ENCODE peak calls at places on chromosomes 13 and 19, in six cellular contexts. K is brain microvascular endothelial cell; W is CD8-positive, alpha-beta T cell; O is BJ; U is H9; Y is mucosa of descending colon. E is an unnamed sample.

GRCh38 chr19:3098515-3099346 is 4.6 kb downstream of the GNA11 start:
- DNase-seq in K (no peak), W (no peak), O (no peak), U (no peak), Y (peak; percentile 71), E (peak; percentile 40)

GRCh38 chr19:34179066-34179465 is 6.8 kb downstream of the LSM14A start:
- DNase-seq in K (no peak), W (no peak), O (no peak), U (no peak), Y (no peak), E (no peak)

GRCh38 chr13:33277946-33278345 is 7.6 kb downstream of the STARD13 start:
- DNase-seq in K (no peak), W (no peak), O (no peak), U (no peak), Y (no peak), E (no peak)

GRCh38 chr19:623974-624373 is 9.4 kb downstream of the POLRMT start:
- DNase-seq in K (peak; percentile 99), W (no peak), O (peak; percentile 91), U (no peak), Y (no peak), E (peak; percentile 97)

GRCh38 chr13:73215807-73216206 is 157.0 kb downstream of the KLF5 start:
- DNase-seq in K (peak; percentile 18), W (no peak), O (peak; percentile 63), U (no peak), Y (no peak), E (peak; percentile 13)

GRCh38 chr19:51359294-51359693 is 6.9 kb downstream of the ETFB start:
- DNase-seq in K (peak; percentile 83), W (no peak), O (peak; percentile 46), U (no peak), Y (no peak), E (peak; percentile 91)

GRCh38 chr19:56110515-56111448 is 10.3 kb downstream of the ZNF787 start:
- DNase-seq in K (peak; percentile 7), W (no peak), O (no peak), U (no peak), Y (peak; percentile 78), E (peak; percentile 73)

GRCh38 chr19:17863520-17864182 is 3.9 kb downstream of the RPL18A start:
- DNase-seq in K (no peak), W (no peak), O (no peak), U (no peak), Y (no peak), E (no peak)

GRCh38 chr13:51764184-51765141 is 39.5 kb downstream of the DHRS12 start:
- DNase-seq in K (peak; percentile 78), W (peak; percentile 52), O (no peak), U (no peak), Y (peak; percentile 68), E (peak; percentile 88)

GRCh38 chr13:114140131-114140908 is 7.9 kb upstream of the RASA3 start:
- DNase-seq in K (no peak), W (peak; percentile 82), O (no peak), U (no peak), Y (peak; percentile 74), E (no peak)

GRCh38 chr13:28489536-28489935 is 5.4 kb downstream of the FLT1 start:
- DNase-seq in K (no peak), W (no peak), O (peak; percentile 41), U (no peak), Y (no peak), E (peak; percentile 76)

GRCh38 chr13:20968745-20969144 is 66.2 kb upstream of the XPO4 start:
- DNase-seq in K (no peak), W (no peak), O (no peak), U (no peak), Y (no peak), E (no peak)

GRCh38 chr13:58134012-58134411 is 502.5 kb downstream of the PCDH17 start:
- DNase-seq in K (no peak), W (no peak), O (no peak), U (no peak), Y (no peak), E (no peak)

GRCh38 chr19:45667620-45668341 is at the start of gene GIPR:
- DNase-seq in K (peak; percentile 25), W (peak; percentile 67), O (no peak), U (peak; percentile 83), Y (peak; percentile 87), E (peak; percentile 41)

GRCh38 chr19:12858041-12858928 is 20.0 kb downstream of the MAST1 start:
- DNase-seq in K (no peak), W (no peak), O (no peak), U (no peak), Y (no peak), E (no peak)

DNA sequence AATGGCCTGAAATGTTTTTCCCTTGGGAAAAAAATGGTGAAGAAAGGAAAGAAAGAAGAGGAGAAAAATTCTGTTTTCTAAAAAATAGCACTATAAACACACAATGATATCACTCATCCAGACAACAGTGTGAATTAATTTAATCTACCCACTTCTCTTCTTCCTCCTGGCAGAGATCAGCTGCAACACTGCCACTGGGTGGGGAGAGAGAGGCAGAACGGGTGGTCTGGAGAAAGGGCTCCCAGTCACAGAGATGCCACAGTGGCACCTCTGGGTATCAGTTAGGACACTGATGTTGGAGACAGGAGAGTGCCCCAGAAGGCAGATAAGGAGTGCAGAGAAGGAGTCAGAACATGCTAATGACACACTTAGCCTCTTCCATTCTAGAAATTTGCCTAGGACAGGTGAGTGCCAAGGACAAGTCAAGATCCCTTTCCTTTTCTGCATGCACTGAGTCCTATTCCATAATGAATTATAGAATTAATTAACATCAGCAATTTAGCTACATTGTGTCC is 168.6 kb downstream of the SUCLA2 start:
- DNase-seq in K (no peak), W (no peak), O (no peak), U (no peak), Y (no peak), E (no peak)
- TF ChIP-seq CTCF in K (peak; percentile 20), W (no peak), O (no peak), U (peak; percentile 41), Y (no peak), E (no peak)

DNA sequence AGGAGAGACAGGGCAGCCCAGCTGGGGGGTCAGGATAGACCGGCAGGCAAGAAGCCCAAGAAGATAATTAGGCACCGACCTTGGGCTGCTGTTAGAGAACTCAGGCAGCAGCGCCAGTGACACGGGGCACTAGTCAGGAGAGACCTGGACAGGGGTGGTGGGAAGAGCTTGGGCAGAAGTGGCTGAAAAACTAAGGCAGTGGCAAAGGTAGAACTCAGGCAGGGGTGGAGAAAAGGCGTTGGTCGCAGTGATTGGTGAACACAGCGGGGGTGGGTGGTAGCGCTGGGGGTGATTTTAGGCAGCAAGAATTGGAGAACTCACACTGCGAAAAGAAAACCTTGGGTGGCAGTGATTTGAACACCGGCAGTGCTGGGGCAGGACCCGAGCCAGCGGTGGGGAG is 4.3 kb downstream of the CCER2 start:
- DNase-seq in K (no peak), W (no peak), O (no peak), U (no peak), Y (no peak), E (no peak)
- TF ChIP-seq CTCF in K (no peak), W (no peak), O (no peak), U (no peak), Y (no peak), E (no peak)

GRCh38 chr19:7681336-7682174 is 922 bp downstream of the TRAPPC5 start:
- DNase-seq in K (peak; percentile 57), W (peak; percentile 90), O (no peak), U (peak; percentile 88), Y (peak; percentile 88), E (peak; percentile 74)
- TF ChIP-seq CTCF in K (peak; percentile 76), W (peak; percentile 57), O (peak; percentile 79), U (peak; percentile 65), Y (no peak), E (peak; percentile 67)

GRCh38 chr19:5337126-5337525 is 3.5 kb downstream of the PTPRS start:
- DNase-seq in K (no peak), W (no peak), O (no peak), U (no peak), Y (no peak), E (no peak)
- TF ChIP-seq CTCF in K (no peak), W (no peak), O (no peak), U (no peak), Y (no peak), E (no peak)

GRCh38 chr13:110023729-110024645 is 237.6 kb upstream of the IRS2 start:
- DNase-seq in K (no peak), W (no peak), O (no peak), U (no peak), Y (no peak), E (peak; percentile 62)
- TF ChIP-seq CTCF in K (no peak), W (no peak), O (no peak), U (no peak), Y (no peak), E (no peak)

GRCh38 chr13:35957174-35957867 is 173.9 kb downstream of the DCLK1 start:
- DNase-seq in K (no peak), W (no peak), O (peak; percentile 58), U (no peak), Y (no peak), E (peak; percentile 60)

GRCh38 chr13:35954207-35954560 is 177.0 kb downstream of the DCLK1 start:
- DNase-seq in K (no peak), W (no peak), O (no peak), U (no peak), Y (no peak), E (no peak)

GRCh38 chr13:35957996-35958395 is 173.2 kb downstream of the DCLK1 start:
- DNase-seq in K (no peak), W (no peak), O (no peak), U (no peak), Y (no peak), E (no peak)

GRCh38 chr13:35956074-35956473 is 175.1 kb downstream of the DCLK1 start:
- DNase-seq in K (no peak), W (no peak), O (no peak), U (no peak), Y (no peak), E (no peak)

DNA sequence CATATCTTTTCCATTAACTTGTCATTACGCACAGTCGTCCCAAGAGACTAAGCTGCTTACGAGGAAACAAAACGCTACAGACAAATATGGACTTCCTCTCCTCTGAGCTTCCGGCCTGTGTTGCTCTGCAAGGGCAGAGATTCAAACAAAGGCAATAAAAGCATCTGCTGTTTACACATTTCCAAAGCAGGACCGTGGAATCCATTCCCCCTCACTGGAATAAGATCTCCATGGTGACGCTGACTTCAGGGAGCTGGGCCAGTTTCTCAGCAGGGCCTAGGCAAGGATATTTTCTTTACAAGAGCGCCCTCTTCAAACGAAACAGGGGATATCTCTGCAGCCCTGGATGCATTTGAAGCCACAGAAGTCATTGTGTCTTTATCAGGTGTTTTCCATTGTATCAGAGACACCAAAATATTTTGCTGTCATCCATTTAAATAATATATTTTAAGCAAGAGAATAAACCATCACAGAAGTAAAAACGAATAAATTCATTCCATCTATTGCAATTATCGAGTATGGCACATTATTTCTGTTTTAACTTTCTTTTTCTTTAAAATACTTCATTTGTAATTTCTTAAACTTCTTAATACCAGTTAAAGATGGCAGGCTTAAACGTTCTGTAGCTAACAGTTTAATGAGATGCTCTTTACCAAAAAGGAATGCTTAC is 177.5 kb downstream of the DCLK1 start:
- DNase-seq in K (peak; percentile 89), W (no peak), O (peak; percentile 91), U (peak; percentile 75), Y (no peak), E (peak; percentile 69)
- TF ChIP-seq CTCF in K (peak; percentile 82), W (no peak), O (peak; percentile 73), U (peak; percentile 89), Y (no peak), E (peak; percentile 75)

GRCh38 chr19:1780272-1780957 is 27.1 kb downstream of the ONECUT3 start:
- DNase-seq in K (no peak), W (no peak), O (no peak), U (no peak), Y (no peak), E (peak; percentile 59)
- TF ChIP-seq CTCF in K (peak; percentile 52), W (no peak), O (peak; percentile 42), U (peak; percentile 28), Y (no peak), E (peak; percentile 10)

E was measured in foreskin fibroblast.